ENCODE peak calls at places on chromosomes 1 and 21, in nine cellular contexts. T, M, Z, P, C, K, G, N and A are unnamed samples.

GRCh38 chr1:30685796-30686165 is 37.6 kb downstream of the MATN1 start:
- DNase-seq in T (no peak), G (no peak), M (no peak), Z (no peak), N (peak), P (peak), C (no peak), K (no peak), A (no peak)

GRCh38 chr1:62900566-62900965 is 116.6 kb downstream of the ATG4C start:
- DNase-seq in G (no peak), Z (no peak), K (no peak), T (no peak), M (no peak), C (no peak), P (no peak), N (no peak), A (no peak)

GRCh38 chr1:228989992-228990827 is 254.9 kb downstream of the RHOU start:
- DNase-seq in C (peak), N (peak), P (peak), M (peak), G (peak), T (peak), K (peak), Z (no peak), A (no peak)

GRCh38 chr1:227424159-227424680 is 105.9 kb upstream of the CDC42BPA start:
- DNase-seq in Z (no peak), K (no peak), P (no peak), T (no peak), N (no peak), C (no peak), M (no peak), G (no peak), A (no peak)

GRCh38 chr1:119370748-119371147 is 2.2 kb downstream of the HAO2 start:
- DNase-seq in N (no peak), Z (no peak), G (no peak), C (no peak), K (no peak), P (no peak), T (no peak), M (no peak), A (no peak)

GRCh38 chr21:34157456-34158025 is 84.2 kb downstream of the MRPS6 start:
- DNase-seq in P (no peak), G (no peak), K (no peak), M (no peak), T (no peak), C (no peak), N (peak), Z (no peak), A (no peak)

GRCh38 chr1:64980745-64981601 is 14.6 kb upstream of the JAK1 start:
- DNase-seq in T (no peak), G (no peak), N (no peak), P (no peak), Z (no peak), C (peak), K (no peak), M (no peak), A (peak)

GRCh38 chr1:235207202-235207565 is 46.1 kb upstream of the RBM34 start:
- DNase-seq in G (no peak), P (no peak), N (no peak), C (no peak), M (no peak), T (no peak), K (no peak), Z (no peak), A (no peak)

GRCh38 chr1:153849487-153850185 is 73.1 kb downstream of the GATAD2B start:
- DNase-seq in G (no peak), Z (no peak), P (no peak), M (no peak), N (no peak), K (peak), C (no peak), T (no peak), A (no peak)

GRCh38 chr1:200510228-200510623 is 100.4 kb upstream of the ZNF281 start:
- DNase-seq in M (peak), K (peak), Z (peak), G (peak), C (peak), T (peak), P (peak), N (peak), A (peak)

GRCh38 chr1:193520472-193520871 is 334.1 kb upstream of the B3GALT2 start:
- DNase-seq in M (no peak), K (no peak), P (no peak), N (no peak), Z (no peak), G (no peak), T (no peak), C (no peak), A (no peak)

GRCh38 chr1:236997361-236997760 is 6.9 kb downstream of the MT1HL1 start:
- DNase-seq in T (peak), Z (no peak), C (no peak), K (no peak), P (no peak), G (no peak), M (no peak), N (no peak), A (no peak)

GRCh38 chr1:165873481-165873880 is 46.1 kb downstream of the UCK2 start:
- DNase-seq in K (no peak), Z (no peak), P (no peak), T (no peak), C (no peak), G (no peak), M (no peak), N (no peak), A (no peak)

GRCh38 chr1:156623946-156624813 is 5.0 kb downstream of the HAPLN2 start:
- DNase-seq in K (peak), G (no peak), C (peak), M (peak), P (peak), T (peak), N (peak), Z (peak), A (no peak)

GRCh38 chr1:23930270-23930669 is 17.1 kb upstream of the CNR2 start:
- DNase-seq in C (no peak), M (no peak), P (no peak), Z (no peak), T (no peak), G (no peak), K (no peak), N (no peak), A (no peak)

GRCh38 chr1:153805042-153805745 is 30.0 kb downstream of the SLC27A3 start:
- DNase-seq in T (peak), M (peak), G (peak), K (peak), P (no peak), Z (peak), C (peak), N (no peak), A (peak)

GRCh38 chr1:204435886-204436271 is 24.3 kb upstream of the PPP1R15B start:
- DNase-seq in C (no peak), N (no peak), Z (no peak), M (no peak), P (no peak), T (no peak), G (no peak), K (no peak), A (no peak)

GRCh38 chr1:85259866-85260345 is 444 bp upstream of the C1orf52 start:
- DNase-seq in N (peak), K (no peak), Z (no peak), P (peak), C (no peak), G (no peak), T (peak), M (no peak), A (no peak)

GRCh38 chr1:219498666-219499065 is 114.2 kb downstream of the ZC3H11B start:
- DNase-seq in G (peak), T (no peak), K (peak), P (peak), N (peak), M (peak), C (no peak), Z (no peak), A (no peak)

GRCh38 chr1:152344463-152344862 is 15.3 kb downstream of the FLG2 start:
- DNase-seq in G (no peak), Z (no peak), M (no peak), K (no peak), C (no peak), T (no peak), P (no peak), N (no peak), A (no peak)

GRCh38 chr1:65265296-65266271 is 43.8 kb upstream of the DNAJC6 start:
- DNase-seq in T (peak), M (peak), N (no peak), G (no peak), K (no peak), P (peak), Z (no peak), C (peak), A (no peak)

GRCh38 chr1:52814465-52814864 is 28.1 kb upstream of the ZYG11A start:
- DNase-seq in P (no peak), G (no peak), Z (peak), K (no peak), M (no peak), N (no peak), C (no peak), T (no peak), A (no peak)

GRCh38 chr1:38153426-38154088 is 107.0 kb upstream of the POU3F1 start:
- DNase-seq in M (no peak), K (no peak), Z (no peak), G (no peak), N (no peak), T (no peak), C (no peak), P (no peak), A (no peak)

GRCh38 chr1:22119626-22120468 is 23.1 kb downstream of the WNT4 start:
- DNase-seq in M (no peak), C (no peak), T (no peak), P (peak), K (no peak), Z (no peak), G (no peak), N (peak), A (no peak)

GRCh38 chr1:234431255-234431654 is 47.7 kb downstream of the TARBP1 start:
- DNase-seq in G (no peak), Z (no peak), K (no peak), C (no peak), P (no peak), T (no peak), M (no peak), N (no peak), A (no peak)

GRCh38 chr1:187338762-187339412 is 510.1 kb downstream of the PLA2G4A start:
- DNase-seq in M (no peak), Z (no peak), N (no peak), G (no peak), K (no peak), T (no peak), C (no peak), P (no peak), A (no peak)

GRCh38 chr1:39452540-39452939 is 38.9 kb upstream of the BMP8A start:
- DNase-seq in T (no peak), C (no peak), N (no peak), K (no peak), G (no peak), Z (no peak), M (no peak), P (no peak), A (no peak)

GRCh38 chr1:44617703-44618029 is 56.6 kb downstream of the TMEM53 start:
- DNase-seq in N (no peak), Z (no peak), T (no peak), P (no peak), G (no peak), M (no peak), C (no peak), K (no peak), A (no peak)

GRCh38 chr1:36372617-36373016 is 13.1 kb downstream of the STK40 start:
- DNase-seq in Z (no peak), K (peak), G (no peak), N (no peak), M (no peak), T (no peak), P (no peak), C (no peak), A (no peak)

GRCh38 chr1:8382051-8382505 is 64.2 kb downstream of the SLC45A1 start:
- DNase-seq in C (no peak), G (no peak), M (no peak), T (no peak), Z (no peak), K (peak), N (no peak), P (no peak), A (no peak)

GRCh38 chr1:198932351-198932991 is 293.6 kb downstream of the PTPRC start:
- DNase-seq in C (no peak), P (no peak), N (no peak), K (peak), T (no peak), Z (no peak), M (no peak), G (no peak), A (no peak)

GRCh38 chr1:242431786-242432185 is 92.7 kb downstream of the PLD5 start:
- DNase-seq in Z (no peak), M (no peak), C (no peak), P (no peak), K (no peak), G (no peak), N (no peak), T (no peak), A (no peak)

GRCh38 chr1:209661081-209661480 is 8.9 kb upstream of the LAMB3 start:
- DNase-seq in C (no peak), K (no peak), P (no peak), T (no peak), Z (no peak), N (no peak), M (no peak), G (no peak), A (no peak)

GRCh38 chr1:167924553-167925223 is 10.8 kb upstream of the ADCY10 start:
- DNase-seq in M (no peak), G (no peak), P (no peak), Z (no peak), C (no peak), N (no peak), K (no peak), T (no peak), A (no peak)

GRCh38 chr1:201023517-201023902 is at the start of gene KIF21B:
- DNase-seq in N (peak), G (peak), T (peak), K (peak), M (peak), C (peak), P (peak), Z (peak), A (peak)

GRCh38 chr1:232950197-232950918 is at the start of gene NTPCR:
- DNase-seq in M (peak), K (peak), P (peak), N (peak), G (peak), T (peak), Z (peak), C (peak), A (peak)

GRCh38 chr1:114153621-114154145 is at the start of gene SYT6:
- DNase-seq in Z (no peak), M (no peak), K (no peak), T (no peak), P (no peak), G (no peak), N (no peak), C (no peak), A (no peak)

GRCh38 chr1:36589006-36589405 is 106.3 kb upstream of the CSF3R start:
- DNase-seq in T (no peak), K (no peak), Z (no peak), M (no peak), G (no peak), P (no peak), N (no peak), C (no peak), A (no peak)

GRCh38 chr21:17729455-17729854 is 89.7 kb downstream of the C21orf91 start:
- DNase-seq in P (no peak), T (no peak), G (no peak), Z (no peak), M (no peak), C (no peak), N (no peak), K (no peak), A (no peak)

DNA sequence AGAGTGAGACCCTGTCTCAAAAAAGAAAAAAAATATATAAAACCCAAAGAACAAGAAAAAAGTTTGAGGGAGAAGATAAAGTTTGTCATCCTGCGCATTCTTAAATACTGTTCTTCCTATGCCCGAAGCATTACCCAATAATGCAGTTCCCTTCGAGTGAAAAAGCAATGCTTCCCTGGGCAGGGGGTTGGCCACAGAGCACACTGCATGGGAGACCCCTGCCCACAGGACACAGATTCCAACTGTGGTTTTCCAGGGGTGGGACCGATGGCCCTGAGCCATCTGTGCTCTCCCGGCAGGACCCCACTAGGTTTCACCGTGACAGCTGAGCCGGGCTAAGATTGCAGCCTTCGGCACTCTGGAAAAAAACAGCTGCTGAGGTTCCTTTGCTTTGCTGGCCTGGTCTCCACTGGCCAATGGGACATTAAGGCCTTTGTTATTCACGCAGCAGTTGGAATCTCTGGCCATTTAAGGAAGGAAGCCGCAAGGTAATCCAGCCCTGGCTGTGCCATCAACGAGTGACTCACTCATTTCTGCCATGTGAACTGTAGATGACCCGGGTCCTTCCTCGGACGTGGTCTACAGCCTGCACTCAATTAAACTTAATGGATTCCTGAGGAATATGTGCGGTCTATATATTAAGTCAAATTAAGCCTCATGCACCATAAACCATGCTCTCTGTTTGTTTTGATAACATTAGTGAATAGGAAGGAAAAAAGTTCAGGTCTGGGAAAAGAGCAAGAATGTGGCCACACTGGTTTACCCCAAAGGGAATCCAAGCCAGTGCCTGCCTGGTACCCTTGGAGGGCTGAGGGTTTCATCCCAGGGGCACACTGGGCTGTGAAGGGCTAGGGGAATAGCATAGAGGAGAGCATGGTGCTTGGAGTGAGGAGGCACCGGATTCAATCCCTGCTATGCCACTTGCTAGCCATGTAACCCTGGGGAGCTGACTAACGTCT is 163.2 kb downstream of the ZBTB18 start:
- DNase-seq in M (no peak), P (peak), T (no peak), K (peak), G (no peak), C (no peak), Z (peak), N (peak), A (peak)
- TF ChIP-seq POLR2A in M (no peak), P (peak), T (no peak), K (no peak), G (no peak), C (no peak), Z (no peak), N (no peak), A (no peak)

DNA sequence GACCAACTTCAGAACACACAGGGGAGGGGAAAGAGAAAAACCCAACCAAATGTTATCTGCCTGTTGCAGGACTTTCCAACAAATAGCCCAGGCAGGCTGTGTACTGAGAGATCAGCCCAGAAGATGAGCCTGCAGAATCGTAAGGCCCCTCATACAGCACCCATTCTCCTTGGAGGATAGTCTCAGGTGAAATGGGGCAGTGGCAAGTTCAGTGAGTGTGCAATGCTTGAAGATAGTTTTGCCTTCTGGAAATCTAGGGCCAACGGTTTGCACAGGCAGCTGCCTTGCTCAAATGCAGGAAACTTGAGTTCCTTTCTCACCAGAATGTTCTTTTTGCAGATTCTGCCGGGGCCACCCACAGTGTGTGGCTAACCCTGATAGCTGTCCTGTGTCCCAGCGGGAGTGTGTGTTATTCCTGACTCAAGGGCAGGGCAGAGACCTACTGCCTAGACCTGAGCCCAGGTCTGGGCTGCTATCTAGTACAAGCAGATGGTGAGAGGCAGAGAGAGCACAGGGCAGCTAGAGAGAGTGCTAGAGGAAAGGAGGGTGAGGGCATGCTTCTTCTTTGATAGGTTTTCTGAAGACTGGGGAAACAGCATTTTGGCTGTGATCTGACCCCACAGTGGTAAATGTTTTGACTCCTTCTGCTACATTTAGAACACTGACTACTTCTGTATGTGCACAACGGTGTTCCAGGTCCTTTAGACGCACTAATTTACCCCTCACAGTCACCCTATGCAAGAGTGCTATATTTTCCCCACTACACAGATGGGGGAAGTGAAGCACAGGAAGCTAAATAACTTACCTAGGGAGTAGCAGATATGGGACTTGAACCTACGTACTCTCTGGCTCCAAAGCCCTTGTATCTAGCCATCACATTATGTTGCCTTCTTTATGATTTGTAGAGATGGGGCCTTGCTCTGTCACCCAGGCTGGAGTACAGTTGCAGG is 49.0 kb downstream of the GADD45A start:
- DNase-seq in C (no peak), Z (no peak), T (no peak), K (no peak), P (no peak), M (no peak), G (no peak), N (no peak), A (no peak)
- TF ChIP-seq POLR2A in C (no peak), Z (no peak), T (no peak), K (no peak), P (no peak), M (no peak), G (no peak), N (no peak), A (no peak)

GRCh38 chr1:20216574-20216973 is 30.3 kb upstream of the PLA2G2C start:
- DNase-seq in N (no peak), K (peak), T (no peak), Z (peak), M (no peak), G (no peak), P (no peak), C (no peak), A (peak)

GRCh38 chr1:20212685-20213331 is 26.5 kb upstream of the PLA2G2C start:
- DNase-seq in K (peak), T (peak), M (peak), G (no peak), P (peak), C (peak), Z (peak), N (peak), A (peak)

GRCh38 chr1:20211511-20211931 is 25.2 kb upstream of the PLA2G2C start:
- DNase-seq in T (no peak), G (no peak), C (no peak), Z (peak), N (no peak), P (no peak), K (no peak), M (peak), A (no peak)

GRCh38 chr1:20212099-20212684 is 25.9 kb upstream of the PLA2G2C start:
- DNase-seq in K (no peak), M (no peak), Z (no peak), G (no peak), T (no peak), C (no peak), N (no peak), P (no peak), A (no peak)

GRCh38 chr1:20215716-20216115 is 29.4 kb upstream of the PLA2G2C start:
- DNase-seq in M (no peak), C (no peak), G (no peak), Z (no peak), K (no peak), N (no peak), T (no peak), P (no peak), A (no peak)
- TF ChIP-seq POLR2A in M (no peak), C (no peak), G (no peak), Z (no peak), K (no peak), N (no peak), T (no peak), P (no peak), A (no peak)

DNA sequence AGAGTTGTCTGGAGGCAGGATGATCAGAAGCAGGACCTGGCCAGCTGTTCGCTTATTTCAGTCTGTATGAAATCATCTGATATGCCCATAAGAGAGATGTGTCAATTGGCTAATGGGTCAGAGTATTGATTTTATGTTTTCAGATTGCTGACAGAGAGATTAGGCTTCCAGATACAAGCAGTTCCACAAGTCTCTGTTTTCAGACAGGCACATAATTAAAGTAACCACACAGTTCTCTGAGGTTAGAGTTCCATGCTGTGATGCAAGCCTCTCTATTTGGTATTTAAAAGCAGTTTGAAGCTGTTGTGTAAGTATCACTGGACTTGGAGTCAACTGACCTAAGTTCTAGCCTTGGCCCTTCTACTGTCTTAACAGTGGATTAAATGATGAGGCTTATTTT is 50.1 kb downstream of the ATF6 start:
- DNase-seq in M (no peak), T (no peak), Z (no peak), G (no peak), K (peak), P (no peak), C (no peak), N (no peak), A (no peak)
- TF ChIP-seq POLR2A in M (no peak), T (no peak), Z (no peak), G (no peak), K (no peak), P (no peak), C (no peak), N (no peak), A (no peak)